ENCODE peak calls at places on chromosomes 5 and 9, in seven cellular contexts. I is C1 segment of cervical spinal cord, B is GM04503, K is putamen, H is iris pigment epithelial cell, P is substantia nigra, M is GM23248. G is an unnamed sample.

GRCh38 chr9:69181908-69182353 is 7.9 kb downstream of the TJP2 start:
- DNase-seq in H (peak; percentile 28), K (peak; percentile 75), M (no peak), B (no peak), P (no peak), I (peak; percentile 39), G (no peak)

GRCh38 chr9:112839331-112839730 is 51.3 kb downstream of the SLC46A2 start:
- DNase-seq in P (no peak), K (no peak), I (no peak), B (no peak), M (no peak), H (no peak), G (no peak)

GRCh38 chr5:37519807-37520206 is 140.7 kb downstream of the WDR70 start:
- DNase-seq in K (no peak), M (no peak), B (no peak), I (no peak), P (no peak), H (no peak), G (no peak)

GRCh38 chr5:180541710-180542109 is 47.5 kb downstream of the CNOT6 start:
- DNase-seq in P (no peak), K (no peak), I (no peak), H (no peak), M (no peak), B (no peak), G (no peak)

GRCh38 chr5:54909911-54910870 is 75.2 kb downstream of the ESM1 start:
- DNase-seq in H (peak; percentile 86), P (no peak), B (no peak), K (no peak), M (peak; percentile 76), I (no peak), G (no peak)

GRCh38 chr5:77663081-77663863 is 24.8 kb upstream of the OTP start:
- DNase-seq in M (peak; percentile 80), P (no peak), B (peak; percentile 4), K (no peak), I (no peak), H (no peak), G (no peak)

GRCh38 chr9:100911273-100911672 is 117.3 kb upstream of the PLPPR1 start:
- DNase-seq in B (no peak), P (no peak), M (no peak), H (no peak), K (no peak), I (no peak), G (no peak)

GRCh38 chr5:62790348-62790747 is 211.7 kb downstream of the LRRC70 start:
- DNase-seq in I (no peak), M (peak; percentile 13), B (no peak), P (no peak), H (peak; percentile 65), K (no peak), G (peak; percentile 3)

GRCh38 chr9:121725008-121725795 is 73.8 kb downstream of the DAB2IP start:
- DNase-seq in I (peak; percentile 20), P (peak; percentile 42), M (peak; percentile 100), H (peak; percentile 93), K (no peak), B (peak; percentile 97), G (no peak)

GRCh38 chr5:138498381-138498780 is 33.1 kb downstream of the EGR1 start:
- DNase-seq in B (no peak), M (no peak), K (no peak), P (no peak), I (no peak), H (no peak), G (no peak)

GRCh38 chr5:10695055-10695649 is 65.9 kb downstream of the DAP start:
- DNase-seq in M (peak; percentile 90), H (peak; percentile 72), I (peak; percentile 39), B (no peak), K (peak; percentile 62), P (peak; percentile 20), G (peak; percentile 20)

GRCh38 chr5:111556504-111556903 is 44.2 kb upstream of the STARD4 start:
- DNase-seq in B (no peak), I (no peak), M (no peak), K (no peak), H (no peak), P (no peak), G (no peak)

GRCh38 chr9:136567651-136568287 is 21.9 kb upstream of the NOTCH1 start:
- DNase-seq in H (peak; percentile 80), P (no peak), B (no peak), I (no peak), K (no peak), M (peak; percentile 88), G (no peak)

GRCh38 chr5:2886531-2886930 is 135.1 kb upstream of the IRX2 start:
- DNase-seq in B (no peak), I (no peak), P (no peak), K (no peak), M (no peak), H (no peak), G (no peak)

GRCh38 chr5:73327908-73328455 is 120.6 kb downstream of the FOXD1 start:
- DNase-seq in K (no peak), H (no peak), I (no peak), B (no peak), P (no peak), M (peak; percentile 73), G (no peak)

GRCh38 chr5:149550267-149550582 is 1.0 kb downstream of the CSNK1A1 start:
- DNase-seq in B (no peak), H (peak; percentile 81), P (no peak), I (no peak), K (no peak), M (peak; percentile 90), G (no peak)

GRCh38 chr5:132180134-132180745 is 47.4 kb downstream of the P4HA2 start:
- DNase-seq in M (peak; percentile 87), H (peak; percentile 72), P (no peak), K (peak; percentile 11), I (no peak), B (peak; percentile 24), G (no peak)

GRCh38 chr5:115627295-115627825 is 1.5 kb upstream of the TMED7 start:
- DNase-seq in K (no peak), M (peak; percentile 20), P (no peak), B (no peak), H (no peak), I (no peak), G (no peak)

G was measured in NCI-H1417 treated with DMSO at 0.1 percent for 48 hours.